ENCODE peak calls at places on chromosomes 3 and 15, in seven cellular contexts. L, P, F, H, X, A and T are unnamed samples.

GRCh38 chr15:89367485-89368451 is 33.1 kb upstream of the POLG start:
- DNase-seq in L (peak), P (no peak), F (peak), H (no peak), X (peak), A (peak), T (no peak)

GRCh38 chr3:107845355-107846281 is 245.2 kb downstream of the CD47 start:
- DNase-seq in L (no peak), P (no peak), F (no peak), H (peak), X (no peak), A (no peak), T (no peak)

GRCh38 chr15:58501006-58501405 is 69.2 kb downstream of the LIPC start:
- DNase-seq in L (no peak), P (no peak), F (no peak), H (no peak), X (peak), A (no peak), T (no peak)

GRCh38 chr3:160569874-160570273 is 4.5 kb upstream of the KPNA4 start:
- DNase-seq in L (no peak), P (no peak), F (no peak), H (no peak), X (no peak), A (no peak), T (no peak)

GRCh38 chr3:142022381-142022780 is 127.0 kb downstream of the TFDP2 start:
- DNase-seq in L (peak), P (no peak), F (no peak), H (no peak), X (no peak), A (no peak), T (peak)

GRCh38 chr15:44183363-44183762 is 11.7 kb downstream of the FRMD5 start:
- DNase-seq in L (no peak), P (no peak), F (no peak), H (no peak), X (no peak), A (no peak), T (no peak)

GRCh38 chr3:68306571-68306970 is 625.8 kb downstream of the TAFA4 start:
- DNase-seq in L (peak), P (peak), F (peak), H (no peak), X (no peak), A (peak), T (peak)

GRCh38 chr3:46923559-46924350 is 46.2 kb downstream of the PTH1R start:
- DNase-seq in L (peak), P (peak), F (peak), H (peak), X (no peak), A (peak), T (peak)

GRCh38 chr3:180417241-180417640 is 184.7 kb upstream of the TTC14 start:
- DNase-seq in L (no peak), P (no peak), F (no peak), H (no peak), X (no peak), A (no peak), T (no peak)

GRCh38 chr3:56351496-56351895 is 116.8 kb downstream of the ERC2 start:
- DNase-seq in L (no peak), P (no peak), F (no peak), H (no peak), X (no peak), A (no peak), T (no peak)

GRCh38 chr3:60919296-60919695 is 332.0 kb downstream of the FHIT start:
- DNase-seq in L (no peak), P (no peak), F (no peak), H (no peak), X (no peak), A (no peak), T (peak)

GRCh38 chr3:35832140-35832571 is 192.8 kb downstream of the ARPP21 start:
- DNase-seq in L (peak), P (no peak), F (no peak), H (no peak), X (no peak), A (no peak), T (no peak)

GRCh38 chr3:105868450-105868744 is 415 bp downstream of the CBLB start:
- DNase-seq in L (peak), P (peak), F (peak), H (peak), X (peak), A (peak), T (peak)

GRCh38 chr15:31758126-31758525 is 272.2 kb upstream of the CHRNA7 start:
- DNase-seq in L (peak), P (no peak), F (no peak), H (peak), X (no peak), A (no peak), T (no peak)

GRCh38 chr3:122560680-122561079 is 3.4 kb downstream of the PARP9 start:
- DNase-seq in L (peak), P (no peak), F (no peak), H (peak), X (peak), A (no peak), T (peak)

GRCh38 chr3:49470714-49471420 is 800 bp downstream of the DAG1 start:
- DNase-seq in L (peak), P (no peak), F (no peak), H (no peak), X (no peak), A (no peak), T (peak)

GRCh38 chr15:44296625-44297524 is 8.4 kb downstream of the GOLM2 start:
- DNase-seq in L (peak), P (no peak), F (no peak), H (peak), X (no peak), A (no peak), T (peak)

GRCh38 chr15:33310481-33311311 is at the start of gene RYR3:
- DNase-seq in L (peak), P (peak), F (peak), H (no peak), X (no peak), A (peak), T (peak)

GRCh38 chr15:71329509-71330260 is 214.4 kb downstream of the THSD4 start:
- DNase-seq in L (peak), P (no peak), F (no peak), H (peak), X (peak), A (no peak), T (peak)

GRCh38 chr3:11482024-11482423 is 161.7 kb downstream of the VGLL4 start:
- DNase-seq in L (no peak), P (no peak), F (no peak), H (peak), X (no peak), A (no peak), T (no peak)

GRCh38 chr3:14369675-14370669 is 32.4 kb upstream of the SLC6A6 start:
- DNase-seq in L (peak), P (no peak), F (peak), H (no peak), X (no peak), A (peak), T (no peak)

GRCh38 chr15:95972136-95972553 is 358.4 kb upstream of the NR2F2 start:
- DNase-seq in L (no peak), P (no peak), F (no peak), H (peak), X (peak), A (no peak), T (peak)

GRCh38 chr3:53996153-53996861 is 104.6 kb upstream of the SELENOK start:
- DNase-seq in L (peak), P (no peak), F (no peak), H (no peak), X (peak), A (no peak), T (no peak)

GRCh38 chr3:98768961-98769360 is 5.8 kb downstream of the ST3GAL6 start:
- DNase-seq in L (no peak), P (no peak), F (no peak), H (no peak), X (no peak), A (no peak), T (no peak)

GRCh38 chr3:46558184-46559029 is 7.7 kb downstream of the LRRC2 start:
- DNase-seq in L (peak), P (no peak), F (peak), H (peak), X (peak), A (peak), T (peak)

GRCh38 chr3:171351676-171352075 is 108.5 kb downstream of the TNIK start:
- DNase-seq in L (no peak), P (no peak), F (no peak), H (peak), X (no peak), A (no peak), T (peak)

GRCh38 chr3:136276049-136276755 is 26.1 kb downstream of the PCCB start:
- DNase-seq in L (peak), P (no peak), F (no peak), H (no peak), X (no peak), A (no peak), T (no peak)

GRCh38 chr15:82828064-82828463 is 18.6 kb downstream of the WHAMM start:
- DNase-seq in L (no peak), P (no peak), F (no peak), H (no peak), X (no peak), A (no peak), T (no peak)

GRCh38 chr15:67943961-67944674 is 104.3 kb upstream of the RNU6-1 start:
- DNase-seq in L (no peak), P (no peak), F (no peak), H (no peak), X (no peak), A (no peak), T (peak)

GRCh38 chr15:60798821-60799220 is 319.9 kb upstream of the ICE2 start:
- DNase-seq in L (no peak), P (no peak), F (no peak), H (peak), X (no peak), A (no peak), T (peak)

GRCh38 chr3:11391930-11392688 is 119.9 kb downstream of the ATG7 start:
- DNase-seq in L (no peak), P (no peak), F (no peak), H (peak), X (no peak), A (no peak), T (peak)

GRCh38 chr3:4939276-4939675 is 40.0 kb upstream of the BHLHE40 start:
- DNase-seq in L (no peak), P (no peak), F (no peak), H (peak), X (no peak), A (no peak), T (peak)

GRCh38 chr3:38507120-38507519 is 11.0 kb downstream of the EXOG start:
- DNase-seq in L (no peak), P (no peak), F (no peak), H (no peak), X (no peak), A (no peak), T (no peak)

GRCh38 chr3:129485681-129486056 is 42.8 kb upstream of the RHO start:
- DNase-seq in L (peak), P (no peak), F (no peak), H (peak), X (peak), A (no peak), T (peak)

DNA sequence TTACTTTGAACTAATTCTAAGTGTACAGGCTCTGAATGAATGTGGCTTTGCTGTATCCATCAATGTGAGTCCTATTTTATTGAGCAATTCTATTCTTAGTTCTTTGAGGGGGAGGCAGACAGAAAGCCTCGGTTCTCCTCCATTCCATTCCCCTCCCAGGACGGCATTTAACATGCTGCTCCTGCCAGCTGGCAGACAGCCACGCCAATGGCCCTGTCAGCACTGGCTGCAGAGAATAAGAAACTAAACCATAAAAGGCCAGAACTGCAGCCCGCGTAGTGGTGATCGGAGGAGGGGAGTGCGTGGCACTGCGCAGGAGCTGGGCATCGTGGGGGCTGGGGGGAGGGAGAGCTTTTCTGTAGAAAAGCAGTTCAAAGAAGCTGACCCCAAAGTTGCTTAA is 76.0 kb upstream of the HACD2 start:
- DNase-seq in L (no peak), P (no peak), F (no peak), H (peak), X (no peak), A (no peak), T (peak)
- H2AK5ac ChIP-seq in L (no peak), P (no peak), F (no peak), H (peak), X (no peak), A (no peak), T (peak)

DNA sequence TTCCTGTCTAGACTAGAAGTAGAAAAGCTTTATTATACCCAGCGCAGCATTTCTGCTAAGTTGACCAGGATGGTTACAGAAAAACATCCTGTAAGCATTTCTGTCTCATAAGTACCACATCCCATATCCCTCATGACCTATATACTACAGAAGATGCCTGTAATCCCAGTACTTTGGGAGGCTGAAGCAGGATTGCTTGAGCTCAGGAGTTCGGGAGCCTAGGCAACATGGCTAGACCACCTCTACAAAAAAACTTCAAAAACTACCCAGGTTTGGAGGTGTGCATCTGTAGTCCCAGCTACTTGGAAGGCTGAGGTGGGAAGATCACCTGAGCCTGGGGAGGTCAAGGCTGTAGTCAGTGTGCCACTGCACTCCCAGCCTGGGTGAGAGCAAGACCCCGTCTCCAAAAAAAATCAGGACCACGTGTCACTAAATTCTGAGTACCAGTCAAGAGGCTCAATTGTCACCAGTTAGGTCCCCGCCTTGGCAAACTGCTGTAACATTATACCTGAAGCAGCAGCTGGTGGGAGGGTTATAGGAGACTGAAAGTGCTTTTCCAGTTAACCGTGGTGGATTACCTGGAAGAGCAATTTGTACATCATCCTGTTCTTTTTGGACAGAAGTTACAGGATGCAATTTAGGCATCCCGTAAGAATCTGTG is 6.2 kb downstream of the RPL32 start:
- DNase-seq in L (no peak), P (no peak), F (no peak), H (no peak), X (no peak), A (no peak), T (no peak)
- H2AK5ac ChIP-seq in L (no peak), P (no peak), F (no peak), H (no peak), X (no peak), A (no peak), T (no peak)

GRCh38 chr3:156378871-156379270 is 176.0 kb downstream of the SSR3 start:
- DNase-seq in L (no peak), P (no peak), F (no peak), H (no peak), X (no peak), A (no peak), T (no peak)
- H2AK5ac ChIP-seq in L (no peak), P (no peak), F (no peak), H (no peak), X (no peak), A (no peak), T (no peak)

DNA sequence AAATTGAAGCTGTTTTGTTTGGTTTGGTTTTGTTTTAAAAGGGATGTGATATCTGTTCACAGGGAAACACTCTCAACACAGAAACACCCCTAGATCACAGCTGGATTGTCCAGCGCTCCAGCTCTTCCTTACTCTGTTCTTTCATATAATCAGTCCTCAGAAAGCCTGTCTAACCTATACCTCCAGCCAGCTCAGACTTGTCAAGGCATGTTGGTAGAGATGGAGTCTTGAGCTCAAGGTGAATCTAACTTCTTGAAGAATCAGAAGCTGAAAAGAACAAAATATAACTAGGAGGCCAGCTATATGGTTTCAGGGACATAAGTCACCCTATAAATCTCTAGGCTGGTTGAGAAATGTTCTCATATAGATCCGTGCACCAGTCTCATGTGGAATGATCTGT is 110.1 kb upstream of the EPHA3 start:
- DNase-seq in L (no peak), P (no peak), F (no peak), H (no peak), X (no peak), A (no peak), T (no peak)
- H2AK5ac ChIP-seq in L (no peak), P (no peak), F (no peak), H (no peak), X (no peak), A (no peak), T (no peak)

GRCh38 chr3:179279294-179279693 is 28.4 kb upstream of the KCNMB3 start:
- DNase-seq in L (no peak), P (no peak), F (no peak), H (no peak), X (no peak), A (no peak), T (no peak)
- H2AK5ac ChIP-seq in L (no peak), P (no peak), F (no peak), H (no peak), X (no peak), A (no peak), T (no peak)

GRCh38 chr3:183870563-183870962 is 14.1 kb downstream of the PARL start:
- DNase-seq in L (no peak), P (no peak), F (no peak), H (no peak), X (no peak), A (peak), T (no peak)
- H2AK5ac ChIP-seq in L (no peak), P (no peak), F (no peak), H (no peak), X (no peak), A (no peak), T (no peak)

DNA sequence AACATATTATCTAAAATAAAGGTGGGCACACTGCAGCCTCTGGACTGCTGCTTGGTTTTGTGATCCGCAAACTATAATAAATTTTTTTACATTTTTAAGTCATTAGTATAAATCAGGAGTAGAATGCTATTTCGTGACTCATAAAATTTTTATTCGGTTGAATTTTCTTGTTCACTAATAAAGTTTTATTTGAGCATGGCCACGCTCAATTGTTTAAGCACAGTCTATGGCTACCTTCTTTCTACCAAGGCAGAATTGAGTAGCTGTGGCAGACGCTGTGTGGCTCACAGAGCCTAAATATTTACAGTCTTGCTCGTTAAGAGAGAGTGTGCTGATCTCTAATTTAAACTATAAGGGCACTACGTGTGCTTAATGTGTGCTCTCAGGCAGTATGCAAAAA is 28.9 kb downstream of the ROBO2 start:
- DNase-seq in L (no peak), P (no peak), F (no peak), H (no peak), X (no peak), A (no peak), T (no peak)
- H2AK5ac ChIP-seq in L (no peak), P (no peak), F (no peak), H (no peak), X (no peak), A (no peak), T (no peak)

DNA sequence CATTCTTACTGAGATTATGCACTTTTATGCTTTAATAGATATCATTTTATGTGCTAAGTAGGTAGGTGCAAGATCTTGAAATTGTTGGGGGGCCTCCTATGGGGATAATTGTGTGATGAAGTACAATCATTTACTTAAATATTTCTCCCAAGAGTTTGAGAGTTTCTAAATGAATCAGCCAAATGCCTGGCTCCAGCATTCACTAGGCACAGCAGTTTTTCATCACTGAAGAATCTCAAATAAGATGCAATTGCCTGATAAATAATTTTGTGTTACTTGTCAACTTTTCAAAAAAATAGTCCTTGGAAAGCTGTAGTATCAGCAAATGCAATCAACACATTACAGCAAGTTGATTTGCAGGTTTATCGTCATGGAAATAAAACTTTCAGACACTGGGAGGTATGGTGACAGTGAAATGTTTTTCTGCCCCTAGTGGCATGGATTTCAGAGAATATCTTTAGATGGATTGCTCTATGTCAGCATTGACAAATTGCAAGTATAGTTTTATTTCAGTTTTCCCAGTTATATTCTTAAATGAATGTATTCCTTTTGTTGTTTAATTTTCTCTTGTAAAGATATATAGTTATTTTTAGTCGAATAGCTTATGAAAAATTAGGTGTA is 167.1 kb downstream of the NEK11 start:
- DNase-seq in L (peak), P (no peak), F (no peak), H (no peak), X (peak), A (no peak), T (peak)
- H2AK5ac ChIP-seq in L (no peak), P (no peak), F (no peak), H (no peak), X (no peak), A (no peak), T (no peak)

DNA sequence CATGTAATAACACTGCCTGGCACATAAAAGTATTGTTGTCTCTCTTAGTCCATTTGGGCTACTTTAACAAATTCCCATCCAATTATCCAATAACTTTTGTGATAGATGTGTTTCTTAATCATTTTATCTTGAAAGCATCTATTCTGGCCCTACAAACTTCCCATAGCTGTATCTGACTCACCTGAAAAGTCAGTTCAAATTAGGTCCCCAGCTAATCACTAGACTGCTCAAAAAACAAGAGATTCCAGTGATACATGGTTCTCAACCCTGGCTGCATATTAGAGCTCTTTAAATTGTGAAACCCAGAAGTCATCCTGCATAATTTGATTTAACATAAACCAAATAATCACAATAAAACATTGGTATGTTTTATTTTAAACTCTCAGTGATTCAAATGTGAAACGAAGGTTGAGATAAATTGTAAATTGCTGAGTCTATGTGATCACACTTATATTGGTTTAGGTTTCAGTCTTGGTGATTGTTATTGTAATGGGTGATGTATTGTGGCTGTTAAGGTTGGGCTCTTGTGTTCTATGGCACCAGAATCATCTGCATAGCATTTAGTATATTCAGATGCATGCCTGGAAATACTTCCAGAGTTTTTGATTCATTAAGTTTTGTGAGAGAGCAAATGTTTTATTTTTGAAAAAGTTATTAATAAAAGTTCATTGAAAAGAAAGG is 268.9 kb upstream of the KCNMB2 start:
- DNase-seq in L (no peak), P (no peak), F (no peak), H (peak), X (no peak), A (no peak), T (no peak)
- H2AK5ac ChIP-seq in L (no peak), P (no peak), F (no peak), H (no peak), X (no peak), A (no peak), T (no peak)